ENCODE peak calls at places on chromosomes 12 and 14, in four cellular contexts. J is K562, T is HepG2, A is GM12878. P is an unnamed sample.

GRCh38 chr12:90939382-90939781 is 15.6 kb downstream of the CCER1 start:
- DNase-seq in T (no peak), J (no peak), A (no peak), P (no peak)

GRCh38 chr14:70622111-70622712 is 19.5 kb upstream of the TTC9 start:
- DNase-seq in J (no peak), A (no peak), T (peak), P (no peak)

GRCh38 chr12:132506328-132506727 is 16.4 kb downstream of the FBRSL1 start:
- DNase-seq in A (no peak), J (no peak), T (no peak), P (no peak)

GRCh38 chr12:123621101-123621500 is 12.4 kb downstream of the EIF2B1 start:
- DNase-seq in J (no peak), T (no peak), A (no peak), P (no peak)

GRCh38 chr14:71119832-71120231 is 212.6 kb downstream of the PCNX1 start:
- DNase-seq in T (no peak), A (no peak), J (no peak), P (no peak)

GRCh38 chr14:20306079-20306423 is 300 bp upstream of the TTC5 start:
- DNase-seq in J (no peak), A (no peak), T (no peak), P (no peak)

GRCh38 chr14:22025884-22026283 is 352.3 kb upstream of the OR4E1 start:
- DNase-seq in A (no peak), T (no peak), J (no peak), P (no peak)

GRCh38 chr12:45789025-45789424 is 59.5 kb downstream of the ARID2 start:
- DNase-seq in T (no peak), A (no peak), J (no peak), P (no peak)

GRCh38 chr14:55579724-55580400 is at the start of gene KTN1:
- DNase-seq in J (peak), A (no peak), T (peak), P (peak)

GRCh38 chr12:120167529-120168095 is 26.9 kb downstream of the GCN1 start:
- DNase-seq in T (no peak), A (no peak), J (no peak), P (no peak)

GRCh38 chr14:42214981-42215491 is 608.4 kb downstream of the LRFN5 start:
- DNase-seq in A (no peak), T (no peak), J (no peak), P (no peak)

GRCh38 chr12:109358154-109358869 is 10.6 kb downstream of the MYO1H start:
- DNase-seq in J (no peak), A (peak), T (no peak), P (no peak)

GRCh38 chr14:91255820-91256219 is 11.3 kb upstream of the GPR68 start:
- DNase-seq in A (no peak), T (no peak), J (no peak), P (no peak)

GRCh38 chr12:29168000-29168399 is 18.9 kb downstream of the FAR2 start:
- DNase-seq in A (no peak), T (peak), J (no peak), P (no peak)

GRCh38 chr12:4819654-4820053 is 90.1 kb upstream of the KCNA1 start:
- DNase-seq in A (no peak), T (no peak), J (no peak), P (no peak)

GRCh38 chr12:132285991-132286681 is 43.3 kb downstream of the GALNT9 start:
- DNase-seq in A (no peak), T (peak), J (no peak), P (peak)

GRCh38 chr12:106170285-106170684 is 31.5 kb upstream of the NUAK1 start:
- DNase-seq in T (no peak), A (no peak), J (no peak), P (no peak)

GRCh38 chr14:89393346-89393745 is 23.7 kb downstream of the FOXN3 start:
- DNase-seq in T (no peak), J (no peak), A (no peak), P (no peak)

GRCh38 chr12:123164222-123164621 is 13.3 kb upstream of the PITPNM2 start:
- DNase-seq in A (no peak), J (no peak), T (no peak), P (no peak)

GRCh38 chr14:40656301-40656700 is 950.4 kb upstream of the LRFN5 start:
- DNase-seq in J (no peak), A (no peak), T (no peak), P (no peak)

GRCh38 chr14:93543766-93544165 is 113.0 kb downstream of the UNC79 start:
- DNase-seq in J (no peak), T (peak), A (no peak), P (no peak)

DNA sequence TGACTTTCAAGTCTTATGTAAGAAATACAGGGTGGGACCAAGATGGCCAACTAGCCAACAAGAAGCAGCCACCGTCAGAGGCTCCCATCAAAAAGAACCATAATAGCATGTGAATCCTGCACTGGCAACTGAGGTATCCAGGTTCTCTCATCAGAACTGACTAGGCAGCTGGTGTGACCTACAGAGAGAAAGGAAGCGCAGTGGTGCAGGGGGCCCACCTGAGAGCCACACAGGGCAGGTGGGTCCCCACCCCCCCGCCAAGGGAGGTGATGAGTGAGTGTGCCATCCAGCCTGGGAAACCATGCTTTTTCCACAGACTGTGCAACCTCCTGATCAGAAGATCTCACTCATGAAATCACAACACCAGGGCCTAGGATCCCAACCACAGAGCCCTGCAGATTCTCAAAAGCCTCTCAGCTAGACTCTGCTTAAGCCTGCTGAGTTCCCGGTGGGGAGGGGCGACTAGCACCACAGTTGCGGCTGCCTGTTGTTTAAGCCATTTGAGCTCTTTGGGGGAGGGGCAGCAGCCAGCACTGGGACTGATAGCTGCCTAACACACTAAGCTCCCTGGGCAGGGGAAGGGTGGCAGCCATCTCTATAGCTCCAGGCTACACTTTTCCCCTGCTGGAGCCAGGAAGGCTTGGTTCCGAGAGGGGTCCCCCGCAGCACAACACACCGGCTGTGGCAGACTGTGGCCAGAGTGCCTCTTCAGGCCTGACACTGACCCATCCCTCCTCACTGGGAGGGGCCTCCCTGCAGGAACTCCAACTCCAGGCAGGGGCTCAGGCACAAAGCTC is 75.3 kb downstream of the GARIN6 start:
- DNase-seq in J (no peak), T (no peak), A (no peak), P (peak)
- TF ChIP-seq JUND in J (no peak), T (no peak), A (no peak), P (no peak)

DNA sequence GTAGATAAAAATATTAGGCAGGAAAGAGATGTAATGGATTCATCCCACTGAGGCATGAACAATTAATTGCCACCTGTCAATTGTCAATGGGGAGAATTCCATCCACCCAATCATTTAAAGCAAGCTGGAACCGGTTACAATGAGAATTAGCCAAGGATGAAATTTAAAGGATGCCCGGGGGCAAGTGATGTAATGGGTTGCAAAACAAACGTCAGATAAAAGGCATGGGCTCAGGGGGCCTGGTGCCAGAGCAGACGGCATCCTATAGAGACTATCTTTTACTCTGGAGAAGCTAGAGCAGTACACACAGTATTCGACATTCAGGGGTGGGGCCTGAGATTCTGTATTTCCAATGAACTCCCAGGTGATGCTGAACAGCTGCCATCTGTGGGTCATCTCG is 80.5 kb upstream of the ZFP36L1 start:
- DNase-seq in A (no peak), J (no peak), T (no peak), P (no peak)
- TF ChIP-seq BRCA1 in A (no peak), J (no peak), T (no peak), P (no peak)

GRCh38 chr12:3726455-3726854 is 26.5 kb downstream of the CRACR2A start:
- DNase-seq in T (no peak), J (no peak), A (no peak), P (no peak)

GRCh38 chr12:3727877-3728632 is 24.9 kb downstream of the CRACR2A start:
- DNase-seq in A (peak), T (no peak), J (no peak), P (no peak)

GRCh38 chr12:3728686-3729085 is 24.2 kb downstream of the CRACR2A start:
- DNase-seq in T (no peak), J (no peak), A (no peak), P (no peak)

GRCh38 chr12:3725267-3726115 is 27.4 kb downstream of the CRACR2A start:
- DNase-seq in T (no peak), J (no peak), A (no peak), P (no peak)

GRCh38 chr12:3727354-3727753 is 25.6 kb downstream of the CRACR2A start:
- DNase-seq in T (no peak), J (no peak), A (no peak), P (no peak)
- TF ChIP-seq JUND in T (no peak), J (no peak), A (no peak), P (no peak)

GRCh38 chr12:49233842-49234526 is 30.9 kb upstream of the TUBA1C start:
- DNase-seq in J (peak), A (peak), T (no peak), P (no peak)
- TF ChIP-seq BRCA1 in J (no peak), A (no peak), T (no peak), P (no peak)

GRCh38 chr12:31618228-31619025 is 27.5 kb upstream of the DENND5B start:
- DNase-seq in A (no peak), T (no peak), J (no peak), P (no peak)
- TF ChIP-seq JUND in A (no peak), T (no peak), J (peak), P (no peak)

GRCh38 chr14:103625361-103626095 is 3.5 kb upstream of the KLC1 start:
- DNase-seq in J (no peak), A (no peak), T (no peak), P (no peak)
- TF ChIP-seq BRCA1 in J (no peak), A (no peak), T (no peak), P (no peak)